ENCODE peak calls at places on chromosomes 12 and 14, in nine cellular contexts. One of them, this sample, is unnamed.

GRCh38 chr12:109739747-109740693 is 26.4 kb downstream of the FAM222A start:
- DNase-seq in ELF-1: peak; percentile 56
- DNase-seq in iPS-NIHi11: peak; percentile 78
- DNase-seq in endothelial cell: peak; percentile 69
- DNase-seq in stimulated activated CD8-positive, alpha-beta memory T cell treated with anti-CD3 and anti-CD28 coated beads, Interleukin-12 subunit alpha, Interleukin-12 subunit beta, amount 100 ng/mL, for 4 hours: no peak
- DNase-seq in dermis blood vessel endothelial cell: no peak
- DNase-seq in Right ventricle myocardium superior: peak; percentile 23
- DNase-seq in bronchial epithelial cell: no peak
- DNase-seq in GM18507: no peak
- DNase-seq in this sample: no peak

GRCh38 chr12:58529897-58530296 is 390.4 kb downstream of the LRIG3 start:
- DNase-seq in ELF-1: no peak
- DNase-seq in GM18507: no peak
- DNase-seq in bronchial epithelial cell: peak; percentile 90
- DNase-seq in iPS-NIHi11: peak; percentile 6
- DNase-seq in dermis blood vessel endothelial cell: no peak
- DNase-seq in Right ventricle myocardium superior: no peak
- DNase-seq in endothelial cell: no peak
- DNase-seq in stimulated activated CD8-positive, alpha-beta memory T cell treated with anti-CD3 and anti-CD28 coated beads, Interleukin-12 subunit alpha, Interleukin-12 subunit beta, amount 100 ng/mL, for 4 hours: no peak
- DNase-seq in this sample: no peak

GRCh38 chr12:121801601-121802484 is 2.0 kb upstream of the SETD1B start:
- DNase-seq in stimulated activated CD8-positive, alpha-beta memory T cell treated with anti-CD3 and anti-CD28 coated beads, Interleukin-12 subunit alpha, Interleukin-12 subunit beta, amount 100 ng/mL, for 4 hours: no peak
- DNase-seq in GM18507: no peak
- DNase-seq in ELF-1: peak; percentile 74
- DNase-seq in endothelial cell: no peak
- DNase-seq in Right ventricle myocardium superior: no peak
- DNase-seq in dermis blood vessel endothelial cell: peak; percentile 75
- DNase-seq in iPS-NIHi11: no peak
- DNase-seq in bronchial epithelial cell: peak; percentile 70
- DNase-seq in this sample: no peak

GRCh38 chr12:106082216-106083175 is 56.3 kb downstream of the NUAK1 start:
- DNase-seq in dermis blood vessel endothelial cell: peak; percentile 18
- DNase-seq in iPS-NIHi11: no peak
- DNase-seq in bronchial epithelial cell: no peak
- DNase-seq in Right ventricle myocardium superior: no peak
- DNase-seq in endothelial cell: no peak
- DNase-seq in stimulated activated CD8-positive, alpha-beta memory T cell treated with anti-CD3 and anti-CD28 coated beads, Interleukin-12 subunit alpha, Interleukin-12 subunit beta, amount 100 ng/mL, for 4 hours: no peak
- DNase-seq in ELF-1: no peak
- DNase-seq in GM18507: no peak
- DNase-seq in this sample: no peak

GRCh38 chr14:37819155-37820015 is 224.0 kb downstream of the TTC6 start:
- DNase-seq in iPS-NIHi11: no peak
- DNase-seq in Right ventricle myocardium superior: no peak
- DNase-seq in stimulated activated CD8-positive, alpha-beta memory T cell treated with anti-CD3 and anti-CD28 coated beads, Interleukin-12 subunit alpha, Interleukin-12 subunit beta, amount 100 ng/mL, for 4 hours: no peak
- DNase-seq in endothelial cell: no peak
- DNase-seq in bronchial epithelial cell: peak; percentile 87
- DNase-seq in dermis blood vessel endothelial cell: no peak
- DNase-seq in ELF-1: no peak
- DNase-seq in GM18507: no peak
- DNase-seq in this sample: no peak

GRCh38 chr12:23931176-23931575 is 18.3 kb downstream of the SOX5 start:
- DNase-seq in bronchial epithelial cell: no peak
- DNase-seq in iPS-NIHi11: no peak
- DNase-seq in endothelial cell: no peak
- DNase-seq in Right ventricle myocardium superior: no peak
- DNase-seq in stimulated activated CD8-positive, alpha-beta memory T cell treated with anti-CD3 and anti-CD28 coated beads, Interleukin-12 subunit alpha, Interleukin-12 subunit beta, amount 100 ng/mL, for 4 hours: no peak
- DNase-seq in dermis blood vessel endothelial cell: no peak
- DNase-seq in GM18507: no peak
- DNase-seq in ELF-1: no peak
- DNase-seq in this sample: no peak

GRCh38 chr12:49059385-49060232 is 985 bp downstream of the KMT2D start:
- DNase-seq in iPS-NIHi11: peak; percentile 86
- DNase-seq in bronchial epithelial cell: no peak
- DNase-seq in dermis blood vessel endothelial cell: peak; percentile 56
- DNase-seq in Right ventricle myocardium superior: no peak
- DNase-seq in ELF-1: peak; percentile 57
- DNase-seq in stimulated activated CD8-positive, alpha-beta memory T cell treated with anti-CD3 and anti-CD28 coated beads, Interleukin-12 subunit alpha, Interleukin-12 subunit beta, amount 100 ng/mL, for 4 hours: no peak
- DNase-seq in GM18507: no peak
- DNase-seq in endothelial cell: peak; percentile 59
- DNase-seq in this sample: no peak

GRCh38 chr14:23114669-23115491 is 4.2 kb downstream of the CEBPE start:
- DNase-seq in dermis blood vessel endothelial cell: peak; percentile 71
- DNase-seq in GM18507: no peak
- DNase-seq in stimulated activated CD8-positive, alpha-beta memory T cell treated with anti-CD3 and anti-CD28 coated beads, Interleukin-12 subunit alpha, Interleukin-12 subunit beta, amount 100 ng/mL, for 4 hours: no peak
- DNase-seq in ELF-1: no peak
- DNase-seq in iPS-NIHi11: no peak
- DNase-seq in endothelial cell: no peak
- DNase-seq in Right ventricle myocardium superior: no peak
- DNase-seq in bronchial epithelial cell: peak; percentile 97
- DNase-seq in this sample: no peak

GRCh38 chr14:20976291-20976690 is 13.5 kb upstream of the METTL17 start:
- DNase-seq in dermis blood vessel endothelial cell: peak; percentile 69
- DNase-seq in stimulated activated CD8-positive, alpha-beta memory T cell treated with anti-CD3 and anti-CD28 coated beads, Interleukin-12 subunit alpha, Interleukin-12 subunit beta, amount 100 ng/mL, for 4 hours: no peak
- DNase-seq in GM18507: no peak
- DNase-seq in bronchial epithelial cell: no peak
- DNase-seq in Right ventricle myocardium superior: no peak
- DNase-seq in ELF-1: no peak
- DNase-seq in iPS-NIHi11: no peak
- DNase-seq in endothelial cell: no peak
- DNase-seq in this sample: no peak

GRCh38 chr12:24133385-24133784 is 183.9 kb upstream of the SOX5 start:
- DNase-seq in Right ventricle myocardium superior: no peak
- DNase-seq in endothelial cell: no peak
- DNase-seq in stimulated activated CD8-positive, alpha-beta memory T cell treated with anti-CD3 and anti-CD28 coated beads, Interleukin-12 subunit alpha, Interleukin-12 subunit beta, amount 100 ng/mL, for 4 hours: no peak
- DNase-seq in GM18507: no peak
- DNase-seq in bronchial epithelial cell: no peak
- DNase-seq in iPS-NIHi11: peak; percentile 77
- DNase-seq in ELF-1: peak; percentile 91
- DNase-seq in dermis blood vessel endothelial cell: no peak
- DNase-seq in this sample: no peak

GRCh38 chr12:57720606-57721595 is 17.6 kb downstream of the AGAP2 start:
- DNase-seq in dermis blood vessel endothelial cell: no peak
- DNase-seq in stimulated activated CD8-positive, alpha-beta memory T cell treated with anti-CD3 and anti-CD28 coated beads, Interleukin-12 subunit alpha, Interleukin-12 subunit beta, amount 100 ng/mL, for 4 hours: no peak
- DNase-seq in ELF-1: no peak
- DNase-seq in iPS-NIHi11: no peak
- DNase-seq in bronchial epithelial cell: no peak
- DNase-seq in GM18507: no peak
- DNase-seq in Right ventricle myocardium superior: no peak
- DNase-seq in endothelial cell: no peak
- DNase-seq in this sample: no peak

GRCh38 chr12:121966959-121967358 is 48.6 kb downstream of the CFAP251 start:
- DNase-seq in bronchial epithelial cell: no peak
- DNase-seq in Right ventricle myocardium superior: no peak
- DNase-seq in iPS-NIHi11: no peak
- DNase-seq in ELF-1: no peak
- DNase-seq in GM18507: no peak
- DNase-seq in endothelial cell: no peak
- DNase-seq in stimulated activated CD8-positive, alpha-beta memory T cell treated with anti-CD3 and anti-CD28 coated beads, Interleukin-12 subunit alpha, Interleukin-12 subunit beta, amount 100 ng/mL, for 4 hours: no peak
- DNase-seq in dermis blood vessel endothelial cell: no peak
- DNase-seq in this sample: no peak

GRCh38 chr14:77212933-77213656 is 31.5 kb downstream of the TMEM63C start:
- DNase-seq in bronchial epithelial cell: peak; percentile 64
- DNase-seq in ELF-1: peak; percentile 73
- DNase-seq in GM18507: peak; percentile 45
- DNase-seq in iPS-NIHi11: peak; percentile 90
- DNase-seq in Right ventricle myocardium superior: no peak
- DNase-seq in endothelial cell: peak; percentile 73
- DNase-seq in dermis blood vessel endothelial cell: peak; percentile 47
- DNase-seq in stimulated activated CD8-positive, alpha-beta memory T cell treated with anti-CD3 and anti-CD28 coated beads, Interleukin-12 subunit alpha, Interleukin-12 subunit beta, amount 100 ng/mL, for 4 hours: no peak
- DNase-seq in this sample: peak; percentile 49

GRCh38 chr12:46386877-46387629 is 14.5 kb upstream of the SLC38A2 start:
- DNase-seq in endothelial cell: no peak
- DNase-seq in ELF-1: no peak
- DNase-seq in GM18507: no peak
- DNase-seq in bronchial epithelial cell: no peak
- DNase-seq in stimulated activated CD8-positive, alpha-beta memory T cell treated with anti-CD3 and anti-CD28 coated beads, Interleukin-12 subunit alpha, Interleukin-12 subunit beta, amount 100 ng/mL, for 4 hours: no peak
- DNase-seq in dermis blood vessel endothelial cell: peak; percentile 59
- DNase-seq in Right ventricle myocardium superior: peak; percentile 60
- DNase-seq in iPS-NIHi11: peak; percentile 28
- DNase-seq in this sample: no peak

GRCh38 chr14:102464846-102465341 is 44.7 kb downstream of the ANKRD9 start:
- DNase-seq in endothelial cell: no peak
- DNase-seq in stimulated activated CD8-positive, alpha-beta memory T cell treated with anti-CD3 and anti-CD28 coated beads, Interleukin-12 subunit alpha, Interleukin-12 subunit beta, amount 100 ng/mL, for 4 hours: no peak
- DNase-seq in ELF-1: no peak
- DNase-seq in dermis blood vessel endothelial cell: no peak
- DNase-seq in bronchial epithelial cell: no peak
- DNase-seq in iPS-NIHi11: no peak
- DNase-seq in Right ventricle myocardium superior: no peak
- DNase-seq in GM18507: no peak
- DNase-seq in this sample: no peak

GRCh38 chr12:115519887-115520286 is 757.6 kb downstream of the MED13L start:
- DNase-seq in iPS-NIHi11: no peak
- DNase-seq in bronchial epithelial cell: no peak
- DNase-seq in dermis blood vessel endothelial cell: no peak
- DNase-seq in Right ventricle myocardium superior: no peak
- DNase-seq in GM18507: no peak
- DNase-seq in stimulated activated CD8-positive, alpha-beta memory T cell treated with anti-CD3 and anti-CD28 coated beads, Interleukin-12 subunit alpha, Interleukin-12 subunit beta, amount 100 ng/mL, for 4 hours: no peak
- DNase-seq in endothelial cell: no peak
- DNase-seq in ELF-1: no peak
- DNase-seq in this sample: no peak

GRCh38 chr12:82187595-82187994 is 170.6 kb downstream of the CCDC59 start:
- DNase-seq in dermis blood vessel endothelial cell: no peak
- DNase-seq in GM18507: no peak
- DNase-seq in ELF-1: no peak
- DNase-seq in bronchial epithelial cell: no peak
- DNase-seq in Right ventricle myocardium superior: no peak
- DNase-seq in iPS-NIHi11: no peak
- DNase-seq in endothelial cell: no peak
- DNase-seq in stimulated activated CD8-positive, alpha-beta memory T cell treated with anti-CD3 and anti-CD28 coated beads, Interleukin-12 subunit alpha, Interleukin-12 subunit beta, amount 100 ng/mL, for 4 hours: no peak
- DNase-seq in this sample: no peak

GRCh38 chr12:131860472-131861260 is 32.5 kb downstream of the MMP17 start:
- DNase-seq in ELF-1: peak; percentile 96
- DNase-seq in bronchial epithelial cell: peak; percentile 64
- DNase-seq in GM18507: no peak
- DNase-seq in iPS-NIHi11: peak; percentile 68
- DNase-seq in stimulated activated CD8-positive, alpha-beta memory T cell treated with anti-CD3 and anti-CD28 coated beads, Interleukin-12 subunit alpha, Interleukin-12 subunit beta, amount 100 ng/mL, for 4 hours: no peak
- DNase-seq in Right ventricle myocardium superior: peak; percentile 80
- DNase-seq in dermis blood vessel endothelial cell: peak; percentile 59
- DNase-seq in endothelial cell: no peak
- DNase-seq in this sample: no peak

GRCh38 chr14:76763362-76764041 is 2.2 kb downstream of the VASH1 start:
- DNase-seq in Right ventricle myocardium superior: no peak
- DNase-seq in ELF-1: no peak
- DNase-seq in dermis blood vessel endothelial cell: no peak
- DNase-seq in iPS-NIHi11: no peak
- DNase-seq in GM18507: no peak
- DNase-seq in endothelial cell: no peak
- DNase-seq in stimulated activated CD8-positive, alpha-beta memory T cell treated with anti-CD3 and anti-CD28 coated beads, Interleukin-12 subunit alpha, Interleukin-12 subunit beta, amount 100 ng/mL, for 4 hours: no peak
- DNase-seq in bronchial epithelial cell: no peak
- DNase-seq in this sample: no peak

GRCh38 chr14:30472001-30472400 is 87.0 kb upstream of the G2E3 start:
- DNase-seq in dermis blood vessel endothelial cell: no peak
- DNase-seq in stimulated activated CD8-positive, alpha-beta memory T cell treated with anti-CD3 and anti-CD28 coated beads, Interleukin-12 subunit alpha, Interleukin-12 subunit beta, amount 100 ng/mL, for 4 hours: no peak
- DNase-seq in GM18507: no peak
- DNase-seq in Right ventricle myocardium superior: no peak
- DNase-seq in ELF-1: no peak
- DNase-seq in bronchial epithelial cell: no peak
- DNase-seq in endothelial cell: no peak
- DNase-seq in iPS-NIHi11: no peak
- DNase-seq in this sample: no peak

GRCh38 chr12:25041006-25041741 is 92.3 kb upstream of the BCAT1 start:
- DNase-seq in ELF-1: no peak
- DNase-seq in iPS-NIHi11: no peak
- DNase-seq in dermis blood vessel endothelial cell: peak; percentile 12
- DNase-seq in Right ventricle myocardium superior: no peak
- DNase-seq in GM18507: no peak
- DNase-seq in bronchial epithelial cell: no peak
- DNase-seq in endothelial cell: no peak
- DNase-seq in stimulated activated CD8-positive, alpha-beta memory T cell treated with anti-CD3 and anti-CD28 coated beads, Interleukin-12 subunit alpha, Interleukin-12 subunit beta, amount 100 ng/mL, for 4 hours: no peak
- DNase-seq in this sample: no peak

GRCh38 chr12:124493809-124494750 is 73.3 kb downstream of the NCOR2 start:
- DNase-seq in iPS-NIHi11: no peak
- DNase-seq in GM18507: peak; percentile 91
- DNase-seq in stimulated activated CD8-positive, alpha-beta memory T cell treated with anti-CD3 and anti-CD28 coated beads, Interleukin-12 subunit alpha, Interleukin-12 subunit beta, amount 100 ng/mL, for 4 hours: peak; percentile 39
- DNase-seq in dermis blood vessel endothelial cell: no peak
- DNase-seq in bronchial epithelial cell: no peak
- DNase-seq in endothelial cell: no peak
- DNase-seq in Right ventricle myocardium superior: no peak
- DNase-seq in ELF-1: no peak
- DNase-seq in this sample: no peak

GRCh38 chr12:114682920-114683708 is 861 bp downstream of the TBX3 start:
- DNase-seq in endothelial cell: no peak
- DNase-seq in GM18507: no peak
- DNase-seq in ELF-1: peak; percentile 55
- DNase-seq in dermis blood vessel endothelial cell: peak; percentile 68
- DNase-seq in stimulated activated CD8-positive, alpha-beta memory T cell treated with anti-CD3 and anti-CD28 coated beads, Interleukin-12 subunit alpha, Interleukin-12 subunit beta, amount 100 ng/mL, for 4 hours: no peak
- DNase-seq in Right ventricle myocardium superior: peak; percentile 56
- DNase-seq in bronchial epithelial cell: no peak
- DNase-seq in iPS-NIHi11: no peak
- DNase-seq in this sample: no peak

GRCh38 chr12:44774815-44775411 is 101.2 kb downstream of the NELL2 start:
- DNase-seq in stimulated activated CD8-positive, alpha-beta memory T cell treated with anti-CD3 and anti-CD28 coated beads, Interleukin-12 subunit alpha, Interleukin-12 subunit beta, amount 100 ng/mL, for 4 hours: peak; percentile 12
- DNase-seq in bronchial epithelial cell: peak; percentile 15
- DNase-seq in Right ventricle myocardium superior: peak; percentile 39
- DNase-seq in dermis blood vessel endothelial cell: peak; percentile 65
- DNase-seq in endothelial cell: peak; percentile 73
- DNase-seq in iPS-NIHi11: peak; percentile 60
- DNase-seq in GM18507: no peak
- DNase-seq in ELF-1: peak; percentile 59
- DNase-seq in this sample: peak; percentile 50

GRCh38 chr14:50953497-50953896 is 9.2 kb upstream of the PYGL start:
- DNase-seq in dermis blood vessel endothelial cell: no peak
- DNase-seq in Right ventricle myocardium superior: no peak
- DNase-seq in iPS-NIHi11: no peak
- DNase-seq in GM18507: no peak
- DNase-seq in stimulated activated CD8-positive, alpha-beta memory T cell treated with anti-CD3 and anti-CD28 coated beads, Interleukin-12 subunit alpha, Interleukin-12 subunit beta, amount 100 ng/mL, for 4 hours: no peak
- DNase-seq in ELF-1: no peak
- DNase-seq in endothelial cell: no peak
- DNase-seq in bronchial epithelial cell: no peak
- DNase-seq in this sample: no peak

GRCh38 chr12:130992448-130992847 is 38.7 kb downstream of the ADGRD1 start:
- DNase-seq in stimulated activated CD8-positive, alpha-beta memory T cell treated with anti-CD3 and anti-CD28 coated beads, Interleukin-12 subunit alpha, Interleukin-12 subunit beta, amount 100 ng/mL, for 4 hours: no peak
- DNase-seq in dermis blood vessel endothelial cell: no peak
- DNase-seq in endothelial cell: no peak
- DNase-seq in Right ventricle myocardium superior: peak; percentile 23
- DNase-seq in GM18507: no peak
- DNase-seq in ELF-1: no peak
- DNase-seq in bronchial epithelial cell: no peak
- DNase-seq in iPS-NIHi11: no peak
- DNase-seq in this sample: no peak

This sample was measured in neural crest cell.